ENCODE peak calls at places on chromosome 4, in ten cellular contexts. G, S, Y, P, D, M, T, H, C and A are unnamed samples.

GRCh38 chr4:36243355-36244256 is 708 bp downstream of the ARAP2 start:
- DNase-seq in G (peak), S (peak), Y (peak), P (peak), D (peak), M (no peak), T (peak), H (peak), C (no peak), A (peak)

GRCh38 chr4:164731827-164732474 is 22.0 kb upstream of the SMIM31 start:
- DNase-seq in G (peak), S (peak), Y (peak), P (no peak), D (peak), M (peak), T (peak), H (peak), C (peak), A (peak)

GRCh38 chr4:115090483-115091075 is 22.8 kb downstream of the NDST4 start:
- DNase-seq in G (no peak), S (peak), Y (peak), P (no peak), D (no peak), M (no peak), T (peak), H (peak), C (no peak), A (no peak)

GRCh38 chr4:157806176-157806575 is 366.6 kb downstream of the GASK1B start:
- DNase-seq in G (no peak), S (peak), Y (peak), P (no peak), D (no peak), M (no peak), T (no peak), H (no peak), C (no peak), A (no peak)

GRCh38 chr4:145709843-145710242 is 29.9 kb downstream of the C4orf51 start:
- DNase-seq in G (no peak), S (peak), Y (peak), P (no peak), D (no peak), M (no peak), T (no peak), H (peak), C (no peak), A (no peak)

GRCh38 chr4:7160439-7160838 is 31.9 kb upstream of the SORCS2 start:
- DNase-seq in G (no peak), S (no peak), Y (no peak), P (no peak), D (peak), M (no peak), T (peak), H (no peak), C (no peak), A (no peak)

GRCh38 chr4:185839204-185839712 is 27.3 kb upstream of the SORBS2 start:
- DNase-seq in G (no peak), S (no peak), Y (peak), P (peak), D (no peak), M (no peak), T (no peak), H (peak), C (no peak), A (no peak)

GRCh38 chr4:168773388-168774195 is 236.5 kb downstream of the CBR4 start:
- DNase-seq in G (no peak), S (no peak), Y (no peak), P (no peak), D (no peak), M (no peak), T (no peak), H (no peak), C (no peak), A (no peak)

GRCh38 chr4:168605411-168605810 is 108.6 kb downstream of the PALLD start:
- DNase-seq in G (no peak), S (no peak), Y (peak), P (no peak), D (no peak), M (no peak), T (no peak), H (peak), C (no peak), A (no peak)

GRCh38 chr4:83197555-83198235 is 83.2 kb upstream of the PLAC8 start:
- DNase-seq in G (no peak), S (no peak), Y (no peak), P (no peak), D (no peak), M (no peak), T (no peak), H (no peak), C (no peak), A (no peak)

GRCh38 chr4:156638332-156638731 is 333.3 kb downstream of the PDGFC start:
- DNase-seq in G (no peak), S (no peak), Y (peak), P (no peak), D (no peak), M (no peak), T (no peak), H (no peak), C (no peak), A (no peak)

GRCh38 chr4:131430302-131430701 is 1718.8 kb upstream of the PCDH10 start:
- DNase-seq in G (no peak), S (no peak), Y (no peak), P (no peak), D (no peak), M (no peak), T (no peak), H (peak), C (no peak), A (no peak)